ENCODE peak calls at places on chromosomes 16 and 17, in seven cellular contexts. I is PC-9, Q is sigmoid colon, K is tibial artery, R is transverse colon, T is stomach, L is esophagus squamous epithelium. A is an unnamed sample.

GRCh38 chr17:75289832-75290337 is 652 bp upstream of the SLC25A19 start:
- DNase-seq in R (peak), T (peak), L (no peak), K (peak), Q (peak), I (no peak), A (peak)

GRCh38 chr16:48054881-48055601 is 100.8 kb downstream of the ABCC12 start:
- DNase-seq in R (peak), T (peak), L (no peak), K (no peak), Q (no peak), I (no peak), A (no peak)

GRCh38 chr17:35183332-35183731 is 10.9 kb downstream of the SLC35G3 start:
- DNase-seq in R (no peak), L (no peak), K (no peak), Q (no peak), I (no peak), T (no peak), A (no peak)

GRCh38 chr17:17561408-17562144 is 29.9 kb downstream of the PEMT start:
- DNase-seq in I (no peak), T (peak), K (peak), R (peak), Q (no peak), L (no peak), A (peak)

GRCh38 chr16:89574681-89575246 is 794 bp upstream of the CPNE7 start:
- DNase-seq in K (no peak), Q (no peak), T (peak), I (peak), R (peak), L (no peak), A (no peak)

GRCh38 chr17:71505981-71506380 is 614.8 kb upstream of the SOX9 start:
- DNase-seq in T (no peak), I (no peak), K (no peak), R (no peak), L (no peak), Q (no peak), A (no peak)

GRCh38 chr16:19524356-19524865 is 669 bp downstream of the CCP110 start:
- DNase-seq in I (no peak), T (no peak), R (no peak), L (no peak), K (no peak), Q (peak), A (no peak)

GRCh38 chr16:23785842-23786241 is 31.0 kb downstream of the CHP2 start:
- DNase-seq in Q (no peak), T (no peak), K (no peak), R (no peak), L (no peak), I (no peak), A (no peak)

GRCh38 chr16:80107900-80108299 is 432.9 kb upstream of the DYNLRB2 start:
- DNase-seq in R (no peak), Q (no peak), L (no peak), I (peak), K (no peak), T (no peak), A (no peak)

GRCh38 chr16:57258226-57258909 is 13.3 kb downstream of the ARL2BP start:
- DNase-seq in K (peak), I (no peak), T (peak), Q (peak), R (peak), L (no peak), A (peak)

GRCh38 chr16:81786321-81786720 is 7.2 kb downstream of the PLCG2 start:
- DNase-seq in R (no peak), T (no peak), Q (no peak), L (no peak), K (no peak), I (peak), A (no peak)

GRCh38 chr17:31629696-31630470 is 229.2 kb downstream of the COPRS start:
- DNase-seq in I (no peak), Q (no peak), R (no peak), T (no peak), L (no peak), K (no peak), A (peak)

GRCh38 chr17:51540151-51540550 is 279.8 kb downstream of the UTP18 start:
- DNase-seq in L (no peak), R (no peak), I (no peak), K (no peak), Q (no peak), T (no peak), A (no peak)

GRCh38 chr16:58678716-58679115 is 5.9 kb downstream of the SLC38A7 start:
- DNase-seq in R (no peak), T (no peak), K (no peak), I (peak), Q (peak), L (no peak), A (no peak)

GRCh38 chr16:81514041-81514559 is 69.5 kb downstream of the CMIP start:
- DNase-seq in R (no peak), Q (no peak), T (no peak), K (peak), I (no peak), L (no peak), A (no peak)

GRCh38 chr17:247767-248166 is 66.3 kb upstream of the DOC2B start:
- DNase-seq in I (no peak), R (peak), T (peak), K (peak), L (no peak), Q (peak), A (peak)

GRCh38 chr16:67104061-67104460 is 5.7 kb upstream of the PHAF1 start:
- DNase-seq in K (peak), T (no peak), R (no peak), L (no peak), I (no peak), Q (no peak), A (no peak)

GRCh38 chr17:42891539-42892152 is 9.0 kb upstream of the G6PC1 start:
- DNase-seq in T (peak), L (no peak), K (peak), Q (peak), R (peak), I (no peak), A (no peak)

GRCh38 chr17:78559749-78560368 is 17.3 kb downstream of the DNAH17 start:
- DNase-seq in T (no peak), Q (no peak), R (no peak), L (no peak), K (no peak), I (no peak), A (no peak)

GRCh38 chr16:1706386-1707192 is 594 bp downstream of the MAPK8IP3 start:
- DNase-seq in L (no peak), I (no peak), T (no peak), R (no peak), Q (no peak), K (no peak), A (peak)

GRCh38 chr17:50693041-50693682 is 14.6 kb downstream of the ANKRD40 start:
- DNase-seq in K (no peak), T (no peak), R (no peak), I (peak), Q (no peak), L (no peak), A (no peak)

GRCh38 chr17:51228177-51228576 is 31.7 kb downstream of the MBTD1 start:
- DNase-seq in K (no peak), T (no peak), I (no peak), L (no peak), Q (no peak), R (no peak), A (no peak)

GRCh38 chr17:50209472-50210248 is 8.2 kb upstream of the COL1A1 start:
- DNase-seq in T (peak), R (peak), Q (peak), K (peak), I (no peak), L (no peak), A (peak)

GRCh38 chr17:3512512-3513171 is 36.8 kb downstream of the ASPA start:
- DNase-seq in R (peak), K (no peak), I (no peak), Q (peak), T (peak), L (no peak), A (peak)

GRCh38 chr16:84953051-84953746 is 58.1 kb downstream of the ZDHHC7 start:
- DNase-seq in K (no peak), R (no peak), L (no peak), T (no peak), I (peak), Q (no peak), A (no peak)

GRCh38 chr16:64206877-64207276 is 915.0 kb downstream of the CDH11 start:
- DNase-seq in R (no peak), T (no peak), K (no peak), Q (no peak), L (no peak), I (no peak), A (no peak)

GRCh38 chr17:66605561-66605960 is 229.4 kb upstream of the CACNG5 start:
- DNase-seq in I (no peak), K (no peak), T (no peak), R (no peak), L (no peak), Q (no peak), A (no peak)

DNA sequence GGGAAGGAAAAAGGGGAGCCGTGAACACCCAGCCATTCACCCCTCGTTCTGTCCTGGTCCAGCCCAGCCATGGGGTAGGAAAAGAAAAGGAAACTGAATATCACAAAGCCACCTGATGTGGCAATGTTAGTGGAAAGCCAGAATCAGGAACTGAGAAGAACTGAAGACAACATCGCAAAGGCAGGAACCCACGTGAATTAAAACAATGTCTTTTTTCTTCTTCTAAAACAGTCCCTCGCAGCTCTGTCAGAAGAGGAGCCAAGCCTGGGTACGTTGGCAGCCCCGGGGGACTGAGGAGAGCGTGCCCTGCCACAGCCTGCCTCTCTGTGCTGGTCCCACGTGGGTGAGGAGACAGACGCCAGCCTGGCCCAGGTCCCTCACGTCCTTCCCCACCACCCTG is 55.0 kb downstream of the ZNF423 start:
- DNase-seq in T (no peak), I (no peak), K (no peak), Q (no peak), L (no peak), R (no peak), A (no peak)
- H3K27ac ChIP-seq in T (no peak), I (no peak), K (no peak), Q (no peak), L (no peak), R (no peak), A (no peak)

DNA sequence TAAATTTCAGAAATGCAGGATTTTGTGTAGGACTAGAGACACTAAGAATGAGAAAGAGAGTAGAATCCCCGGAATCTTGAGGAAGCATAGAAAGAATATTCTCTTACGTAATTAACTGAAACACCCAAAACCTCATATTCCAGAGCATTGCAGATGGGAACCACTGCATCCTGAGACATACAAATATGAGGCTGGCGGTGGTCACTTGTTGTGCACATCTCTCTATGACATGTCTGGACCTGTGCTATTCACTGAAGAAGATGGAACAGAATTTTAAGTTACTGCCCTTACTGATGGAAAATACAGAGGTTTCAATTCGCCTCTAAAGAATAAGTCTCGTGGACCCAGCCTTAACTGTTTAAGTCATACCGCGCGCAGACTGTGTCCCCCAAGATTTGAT is 806 bp downstream of the RAD51C start:
- DNase-seq in I (no peak), T (no peak), K (no peak), L (no peak), Q (no peak), R (no peak), A (no peak)
- H3K27ac ChIP-seq in I (peak), T (peak), K (peak), L (peak), Q (peak), R (peak), A (peak)

DNA sequence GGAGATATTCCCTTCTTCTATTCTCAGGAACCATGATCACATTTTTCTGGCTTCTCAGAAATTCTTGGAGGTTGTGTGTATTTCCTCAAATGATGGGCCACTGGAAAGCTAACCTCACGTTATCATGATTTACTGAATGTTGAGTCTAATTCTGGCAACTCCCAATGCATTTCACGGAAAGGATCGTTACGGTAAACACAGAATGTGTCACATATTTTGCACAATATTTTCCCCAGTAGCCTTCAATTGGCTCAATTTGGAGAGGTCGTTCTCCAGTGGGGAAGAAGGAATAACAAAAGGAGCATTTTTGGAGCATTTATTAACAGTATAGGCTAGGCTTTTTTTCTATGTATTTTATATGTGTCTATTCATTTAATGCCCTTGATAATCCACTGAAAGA is 450.3 kb downstream of the HAPSTR1 start:
- DNase-seq in I (no peak), K (no peak), Q (no peak), L (no peak), R (no peak), T (no peak), A (no peak)
- H3K27ac ChIP-seq in I (no peak), K (no peak), Q (no peak), L (no peak), R (no peak), T (no peak), A (no peak)

GRCh38 chr17:19551708-19552148 is 18.1 kb downstream of the SLC47A1 start:
- DNase-seq in R (no peak), Q (no peak), K (peak), L (no peak), I (no peak), T (no peak), A (no peak)
- H3K27ac ChIP-seq in R (no peak), Q (no peak), K (peak), L (no peak), I (no peak), T (no peak), A (no peak)

GRCh38 chr17:48728232-48729231 is at the start of gene HOXB13:
- DNase-seq in T (peak), Q (peak), K (no peak), I (no peak), R (peak), L (no peak), A (peak)
- H3K27ac ChIP-seq in T (no peak), Q (no peak), K (no peak), I (no peak), R (peak), L (no peak), A (no peak)